ENCODE peak calls at places on chromosome 20, in eight cellular contexts. One of them, this sample, is unnamed. For H3K4me1, the result is how much of the 10 kb centered on the place peaks cover.

GRCh38 chr20:51373713-51374481 is 168.6 kb downstream of the NFATC2 start:
- DNase-seq in vagina: no peak
- DNase-seq in esophagus muscularis mucosa: no peak
- DNase-seq in spleen: peak
- DNase-seq in GM23338: no peak
- DNase-seq in HCT116: no peak
- DNase-seq in stomach: peak
- DNase-seq in sigmoid colon: peak
- DNase-seq in this sample: no peak

GRCh38 chr20:13017883-13018535 is 9.2 kb downstream of the SPTLC3 start:
- DNase-seq in spleen: no peak
- DNase-seq in stomach: no peak
- DNase-seq in GM23338: no peak
- DNase-seq in sigmoid colon: no peak
- DNase-seq in HCT116: no peak
- DNase-seq in vagina: no peak
- DNase-seq in esophagus muscularis mucosa: no peak
- DNase-seq in this sample: no peak

GRCh38 chr20:47784599-47785320 is 521 bp downstream of the SULF2 start:
- DNase-seq in esophagus muscularis mucosa: no peak
- DNase-seq in sigmoid colon: no peak
- DNase-seq in GM23338: peak
- DNase-seq in stomach: no peak
- DNase-seq in vagina: no peak
- DNase-seq in spleen: peak
- DNase-seq in HCT116: no peak
- DNase-seq in this sample: no peak

GRCh38 chr20:12372557-12372956 is 454.9 kb downstream of the BTBD3 start:
- DNase-seq in vagina: no peak
- DNase-seq in sigmoid colon: no peak
- DNase-seq in GM23338: no peak
- DNase-seq in spleen: no peak
- DNase-seq in stomach: no peak
- DNase-seq in HCT116: no peak
- DNase-seq in esophagus muscularis mucosa: no peak
- DNase-seq in this sample: no peak

GRCh38 chr20:51402201-51402600 is 140.3 kb downstream of the NFATC2 start:
- DNase-seq in sigmoid colon: no peak
- DNase-seq in stomach: no peak
- DNase-seq in HCT116: no peak
- DNase-seq in vagina: no peak
- DNase-seq in GM23338: no peak
- DNase-seq in spleen: peak
- DNase-seq in esophagus muscularis mucosa: no peak
- DNase-seq in this sample: no peak

GRCh38 chr20:10965936-10966470 is 292.2 kb upstream of the JAG1 start:
- DNase-seq in sigmoid colon: no peak
- DNase-seq in HCT116: no peak
- DNase-seq in vagina: no peak
- DNase-seq in spleen: no peak
- DNase-seq in esophagus muscularis mucosa: peak
- DNase-seq in GM23338: no peak
- DNase-seq in stomach: no peak
- DNase-seq in this sample: no peak

GRCh38 chr20:33373735-33374605 is 27.3 kb downstream of the CDK5RAP1 start:
- DNase-seq in spleen: no peak
- DNase-seq in GM23338: no peak
- DNase-seq in vagina: no peak
- DNase-seq in sigmoid colon: no peak
- DNase-seq in esophagus muscularis mucosa: no peak
- DNase-seq in stomach: no peak
- DNase-seq in HCT116: no peak
- DNase-seq in this sample: peak

GRCh38 chr20:4898282-4898681 is 103.0 kb downstream of the SLC23A2 start:
- DNase-seq in stomach: peak
- DNase-seq in HCT116: peak
- DNase-seq in spleen: no peak
- DNase-seq in GM23338: no peak
- DNase-seq in sigmoid colon: no peak
- DNase-seq in vagina: no peak
- DNase-seq in esophagus muscularis mucosa: no peak
- DNase-seq in this sample: no peak

GRCh38 chr20:3706774-3707507 is 5.5 kb downstream of the SIGLEC1 start:
- DNase-seq in esophagus muscularis mucosa: no peak
- DNase-seq in vagina: no peak
- DNase-seq in HCT116: no peak
- DNase-seq in GM23338: no peak
- DNase-seq in sigmoid colon: no peak
- DNase-seq in stomach: no peak
- DNase-seq in spleen: peak
- DNase-seq in this sample: no peak

GRCh38 chr20:48489656-48490055 is 338.1 kb downstream of the PREX1 start:
- DNase-seq in esophagus muscularis mucosa: no peak
- DNase-seq in HCT116: no peak
- DNase-seq in spleen: no peak
- DNase-seq in GM23338: no peak
- DNase-seq in vagina: no peak
- DNase-seq in stomach: no peak
- DNase-seq in sigmoid colon: no peak
- DNase-seq in this sample: no peak

GRCh38 chr20:57072184-57072583 is 194.3 kb downstream of the BMP7 start:
- DNase-seq in spleen: no peak
- DNase-seq in esophagus muscularis mucosa: no peak
- DNase-seq in stomach: no peak
- DNase-seq in vagina: no peak
- DNase-seq in sigmoid colon: peak
- DNase-seq in GM23338: no peak
- DNase-seq in HCT116: no peak
- DNase-seq in this sample: no peak

GRCh38 chr20:53980101-53980500 is 90.3 kb downstream of the BCAS1 start:
- DNase-seq in HCT116: no peak
- DNase-seq in sigmoid colon: no peak
- DNase-seq in GM23338: no peak
- DNase-seq in stomach: no peak
- DNase-seq in spleen: no peak
- DNase-seq in vagina: no peak
- DNase-seq in esophagus muscularis mucosa: no peak
- DNase-seq in this sample: no peak

GRCh38 chr20:39691151-39691862 is 729.2 kb downstream of the DHX35 start:
- DNase-seq in sigmoid colon: no peak
- DNase-seq in esophagus muscularis mucosa: no peak
- DNase-seq in GM23338: no peak
- DNase-seq in stomach: no peak
- DNase-seq in HCT116: no peak
- DNase-seq in vagina: no peak
- DNase-seq in spleen: no peak
- DNase-seq in this sample: no peak

GRCh38 chr20:1108437-1108920 is 9.9 kb upstream of the PSMF1 start:
- DNase-seq in HCT116: peak
- DNase-seq in esophagus muscularis mucosa: peak
- DNase-seq in spleen: peak
- DNase-seq in vagina: no peak
- DNase-seq in GM23338: peak
- DNase-seq in sigmoid colon: no peak
- DNase-seq in stomach: peak
- DNase-seq in this sample: peak

GRCh38 chr20:8246701-8247100 is 114.6 kb downstream of the PLCB1 start:
- DNase-seq in sigmoid colon: no peak
- DNase-seq in GM23338: no peak
- DNase-seq in esophagus muscularis mucosa: no peak
- DNase-seq in stomach: no peak
- DNase-seq in spleen: no peak
- DNase-seq in vagina: no peak
- DNase-seq in HCT116: no peak
- DNase-seq in this sample: no peak

GRCh38 chr20:58236612-58237317 is 8.3 kb upstream of the ANKRD60 start:
- DNase-seq in esophagus muscularis mucosa: peak
- DNase-seq in stomach: peak
- DNase-seq in spleen: peak
- DNase-seq in sigmoid colon: peak
- DNase-seq in HCT116: no peak
- DNase-seq in GM23338: peak
- DNase-seq in vagina: no peak
- DNase-seq in this sample: peak

GRCh38 chr20:23350855-23351838 is 556 bp downstream of the NXT1 start:
- DNase-seq in vagina: peak
- DNase-seq in sigmoid colon: peak
- DNase-seq in spleen: peak
- DNase-seq in stomach: peak
- DNase-seq in esophagus muscularis mucosa: no peak
- DNase-seq in HCT116: peak
- DNase-seq in GM23338: peak
- DNase-seq in this sample: no peak

GRCh38 chr20:62472343-62473199 is 3.2 kb downstream of the GATA5 start:
- DNase-seq in HCT116: no peak
- DNase-seq in stomach: peak
- DNase-seq in vagina: no peak
- DNase-seq in spleen: no peak
- DNase-seq in sigmoid colon: no peak
- DNase-seq in esophagus muscularis mucosa: no peak
- DNase-seq in GM23338: no peak
- DNase-seq in this sample: no peak

GRCh38 chr20:62469352-62469751 is 6.4 kb downstream of the GATA5 start:
- DNase-seq in sigmoid colon: no peak
- DNase-seq in esophagus muscularis mucosa: no peak
- DNase-seq in spleen: no peak
- DNase-seq in GM23338: no peak
- DNase-seq in vagina: no peak
- DNase-seq in stomach: no peak
- DNase-seq in HCT116: no peak
- DNase-seq in this sample: no peak

GRCh38 chr20:62470459-62470858 is 5.3 kb downstream of the GATA5 start:
- DNase-seq in spleen: no peak
- DNase-seq in esophagus muscularis mucosa: no peak
- DNase-seq in stomach: peak
- DNase-seq in vagina: no peak
- DNase-seq in GM23338: no peak
- DNase-seq in sigmoid colon: no peak
- DNase-seq in HCT116: no peak
- DNase-seq in this sample: no peak

GRCh38 chr20:62472020-62472342 is 3.8 kb downstream of the GATA5 start:
- DNase-seq in HCT116: no peak
- DNase-seq in GM23338: no peak
- DNase-seq in sigmoid colon: no peak
- DNase-seq in stomach: no peak
- DNase-seq in esophagus muscularis mucosa: no peak
- DNase-seq in spleen: no peak
- DNase-seq in vagina: no peak
- DNase-seq in this sample: no peak

GRCh38 chr20:62470003-62470402 is 5.8 kb downstream of the GATA5 start:
- DNase-seq in vagina: no peak
- DNase-seq in sigmoid colon: no peak
- DNase-seq in HCT116: no peak
- DNase-seq in GM23338: no peak
- DNase-seq in spleen: no peak
- DNase-seq in esophagus muscularis mucosa: no peak
- DNase-seq in stomach: peak
- DNase-seq in this sample: no peak
- TF ChIP-seq POLR2AphosphoS5 in vagina: no peak
- TF ChIP-seq POLR2AphosphoS5 in sigmoid colon: no peak
- TF ChIP-seq POLR2AphosphoS5 in HCT116: no peak
- TF ChIP-seq POLR2AphosphoS5 in GM23338: no peak
- TF ChIP-seq POLR2AphosphoS5 in spleen: no peak
- TF ChIP-seq POLR2AphosphoS5 in esophagus muscularis mucosa: no peak
- TF ChIP-seq POLR2AphosphoS5 in stomach: no peak
- TF ChIP-seq POLR2AphosphoS5 in this sample: no peak

DNA sequence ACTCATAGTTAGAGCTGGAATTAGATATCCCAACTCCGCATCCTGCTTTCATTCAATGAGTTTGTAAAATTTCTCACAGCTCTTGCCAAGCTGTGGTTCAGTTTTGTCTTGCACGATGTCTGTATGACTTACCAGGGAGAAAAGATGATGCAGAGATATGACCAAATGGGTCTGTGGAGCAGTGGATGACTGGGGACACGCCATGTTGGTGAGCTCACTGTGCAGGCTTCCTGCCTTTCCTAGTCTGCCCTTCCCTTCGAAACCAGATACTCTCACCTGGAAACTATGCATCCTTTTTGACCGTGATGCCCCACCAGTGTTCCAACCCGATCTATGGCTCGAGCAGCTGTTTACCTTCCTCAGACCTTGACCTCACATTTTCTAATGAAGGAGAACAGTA is 262.7 kb upstream of the BMP2 start:
- DNase-seq in vagina: no peak
- DNase-seq in esophagus muscularis mucosa: no peak
- DNase-seq in spleen: no peak
- DNase-seq in GM23338: no peak
- DNase-seq in stomach: no peak
- DNase-seq in HCT116: no peak
- DNase-seq in sigmoid colon: no peak
- DNase-seq in this sample: no peak
- H3K4me1 ChIP-seq in vagina: under half
- H3K4me1 ChIP-seq in esophagus muscularis mucosa: under half
- H3K4me1 ChIP-seq in spleen: under half
- H3K4me1 ChIP-seq in GM23338: under half
- H3K4me1 ChIP-seq in stomach: under half
- H3K4me1 ChIP-seq in HCT116: under half
- H3K4me1 ChIP-seq in sigmoid colon: under half
- H3K4me1 ChIP-seq in this sample: under half

GRCh38 chr20:45343445-45343866 is 4.8 kb downstream of the SDC4 start:
- DNase-seq in vagina: no peak
- DNase-seq in esophagus muscularis mucosa: no peak
- DNase-seq in spleen: no peak
- DNase-seq in sigmoid colon: no peak
- DNase-seq in HCT116: no peak
- DNase-seq in stomach: peak
- DNase-seq in GM23338: no peak
- DNase-seq in this sample: no peak
- H3K4me3 ChIP-seq in vagina: no peak
- H3K4me3 ChIP-seq in esophagus muscularis mucosa: peak
- H3K4me3 ChIP-seq in spleen: no peak
- H3K4me3 ChIP-seq in sigmoid colon: peak
- H3K4me3 ChIP-seq in HCT116: peak
- H3K4me3 ChIP-seq in stomach: peak
- H3K4me3 ChIP-seq in GM23338: peak
- H3K4me3 ChIP-seq in this sample: peak

GRCh38 chr20:32206383-32207210 is 946 bp downstream of the PLAGL2 start:
- DNase-seq in HCT116: no peak
- DNase-seq in GM23338: no peak
- DNase-seq in sigmoid colon: no peak
- DNase-seq in spleen: no peak
- DNase-seq in esophagus muscularis mucosa: no peak
- DNase-seq in stomach: no peak
- DNase-seq in vagina: no peak
- DNase-seq in this sample: no peak

GRCh38 chr20:32207211-32207625 is 325 bp downstream of the PLAGL2 start:
- DNase-seq in stomach: no peak
- DNase-seq in sigmoid colon: no peak
- DNase-seq in esophagus muscularis mucosa: no peak
- DNase-seq in vagina: no peak
- DNase-seq in HCT116: no peak
- DNase-seq in GM23338: peak
- DNase-seq in spleen: no peak
- DNase-seq in this sample: no peak

GRCh38 chr20:32205502-32206382 is 1.8 kb downstream of the PLAGL2 start:
- DNase-seq in vagina: no peak
- DNase-seq in stomach: no peak
- DNase-seq in HCT116: no peak
- DNase-seq in spleen: no peak
- DNase-seq in sigmoid colon: no peak
- DNase-seq in esophagus muscularis mucosa: no peak
- DNase-seq in GM23338: no peak
- DNase-seq in this sample: no peak

GRCh38 chr20:32203556-32204484 is 3.7 kb downstream of the PLAGL2 start:
- DNase-seq in stomach: peak
- DNase-seq in HCT116: no peak
- DNase-seq in spleen: no peak
- DNase-seq in vagina: no peak
- DNase-seq in esophagus muscularis mucosa: no peak
- DNase-seq in GM23338: no peak
- DNase-seq in sigmoid colon: no peak
- DNase-seq in this sample: no peak

GRCh38 chr20:32204485-32205115 is 2.9 kb downstream of the PLAGL2 start:
- DNase-seq in vagina: no peak
- DNase-seq in GM23338: no peak
- DNase-seq in esophagus muscularis mucosa: no peak
- DNase-seq in stomach: no peak
- DNase-seq in spleen: no peak
- DNase-seq in sigmoid colon: no peak
- DNase-seq in HCT116: no peak
- DNase-seq in this sample: no peak
- TF ChIP-seq POLR2AphosphoS5 in vagina: no peak
- TF ChIP-seq POLR2AphosphoS5 in GM23338: no peak
- TF ChIP-seq POLR2AphosphoS5 in esophagus muscularis mucosa: no peak
- TF ChIP-seq POLR2AphosphoS5 in stomach: no peak
- TF ChIP-seq POLR2AphosphoS5 in spleen: no peak
- TF ChIP-seq POLR2AphosphoS5 in sigmoid colon: no peak
- TF ChIP-seq POLR2AphosphoS5 in HCT116: no peak
- TF ChIP-seq POLR2AphosphoS5 in this sample: no peak

This sample was measured in Panc1.